ENCODE peak calls at places on chromosomes 16 and 17, in ten cellular contexts. M is breast epithelium, B is ascending aorta, Q is mucosa of descending colon, I is testis, S is psoas muscle, R is AG04449, K is HCT116, L is HFF-Myc, H is cardiac muscle cell. O is an unnamed sample.
A peak's percentile ranks its signal among the peaks of the same experiment; 100 is the strongest.

GRCh38 chr17:47635734-47636133 is 14.0 kb upstream of the KPNB1 start:
- DNase-seq in L (no peak), B (no peak), Q (no peak), S (no peak), M (no peak), H (no peak), I (no peak), R (no peak), K (no peak), O (no peak)

GRCh38 chr17:49469831-49470568 is 25.1 kb upstream of the NGFR start:
- DNase-seq in M (no peak), L (no peak), H (peak; percentile 60), Q (peak; percentile 12), K (no peak), S (peak; percentile 46), I (no peak), R (no peak), B (no peak), O (no peak)

GRCh38 chr17:51152766-51153209 is 571 bp upstream of the NME1 start:
- DNase-seq in S (no peak), Q (no peak), I (peak; percentile 22), L (no peak), B (no peak), K (no peak), R (no peak), M (peak; percentile 19), H (no peak), O (no peak)

GRCh38 chr17:49633762-49634486 is 44.0 kb downstream of the SPOP start:
- DNase-seq in R (no peak), K (no peak), H (no peak), I (no peak), S (no peak), M (no peak), Q (no peak), L (no peak), B (no peak), O (no peak)

GRCh38 chr16:80515374-80515773 is 25.4 kb upstream of the DYNLRB2 start:
- DNase-seq in B (no peak), R (no peak), I (no peak), L (no peak), Q (no peak), M (no peak), H (no peak), K (no peak), S (no peak), O (no peak)

GRCh38 chr17:17892731-17893130 is 55.9 kb upstream of the SREBF1 start:
- DNase-seq in K (no peak), R (no peak), M (no peak), L (no peak), I (no peak), B (no peak), Q (no peak), H (no peak), S (no peak), O (no peak)

GRCh38 chr17:48890086-48890485 is 2.5 kb upstream of the ATP5MC1 start:
- DNase-seq in M (no peak), R (no peak), H (no peak), K (no peak), S (no peak), L (no peak), Q (no peak), B (no peak), I (no peak), O (no peak)

GRCh38 chr16:21164521-21165168 is 6.2 kb downstream of the LDAF1 start:
- DNase-seq in R (no peak), K (no peak), L (no peak), H (no peak), S (no peak), Q (no peak), B (no peak), I (no peak), M (no peak), O (no peak)

GRCh38 chr16:46638947-46639925 is 18.1 kb upstream of the SHCBP1 start:
- DNase-seq in B (no peak), Q (no peak), R (no peak), I (no peak), M (no peak), K (no peak), H (no peak), L (no peak), S (no peak), O (no peak)

GRCh38 chr16:53523971-53524548 is 21.1 kb upstream of the AKTIP start:
- DNase-seq in R (no peak), L (no peak), S (no peak), K (no peak), I (no peak), H (no peak), B (no peak), Q (no peak), M (no peak), O (no peak)

GRCh38 chr17:49851387-49852291 is 3.8 kb upstream of the TAC4 start:
- DNase-seq in B (no peak), L (no peak), R (no peak), S (peak; percentile 76), I (peak; percentile 75), M (peak; percentile 40), K (no peak), Q (peak; percentile 72), H (peak; percentile 89), O (peak; percentile 59)

GRCh38 chr16:49696414-49697101 is 159.4 kb downstream of the ZNF423 start:
- DNase-seq in K (no peak), S (no peak), R (no peak), I (no peak), Q (no peak), L (no peak), B (no peak), H (peak; percentile 19), M (no peak), O (no peak)

GRCh38 chr17:27538156-27538955 is 82.1 kb downstream of the KSR1 start:
- DNase-seq in I (no peak), S (no peak), L (no peak), M (no peak), B (no peak), K (no peak), Q (no peak), R (no peak), H (no peak), O (no peak)

GRCh38 chr17:62662855-62663254 is 35.4 kb downstream of the MRC2 start:
- DNase-seq in R (no peak), S (no peak), H (no peak), B (no peak), M (no peak), I (no peak), Q (no peak), K (no peak), L (no peak), O (no peak)

GRCh38 chr16:85582177-85582888 is 30.8 kb upstream of the GSE1 start:
- DNase-seq in I (no peak), K (no peak), Q (no peak), H (no peak), M (no peak), B (no peak), R (no peak), L (no peak), S (no peak), O (no peak)

GRCh38 chr16:21645261-21645721 is 7.1 kb downstream of the IGSF6 start:
- DNase-seq in R (no peak), Q (no peak), H (no peak), S (no peak), I (no peak), B (no peak), L (no peak), K (no peak), M (no peak), O (no peak)

DNA sequence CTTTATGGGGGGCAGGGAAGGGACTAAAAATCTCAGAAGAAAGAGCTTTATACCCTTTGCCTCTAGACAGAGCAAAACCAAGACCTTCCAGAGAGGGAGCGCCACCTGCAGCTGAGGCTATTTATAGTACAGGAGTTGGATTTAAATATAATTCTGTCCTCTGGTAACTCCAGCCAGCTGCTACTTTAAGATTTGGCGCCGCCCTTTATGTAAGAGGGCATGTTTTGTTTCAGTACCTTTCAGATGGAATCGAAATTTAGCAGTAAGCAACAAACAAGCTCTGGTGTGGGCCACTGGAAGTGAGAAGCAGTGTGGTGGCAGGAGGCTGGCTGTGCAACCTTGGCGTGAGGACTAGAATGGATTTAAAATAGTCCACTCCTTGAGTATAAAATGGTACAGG is 5.2 kb upstream of the GUCY2D start:
- DNase-seq in H (peak; percentile 83), Q (no peak), M (no peak), I (peak; percentile 50), L (no peak), K (peak; percentile 67), S (no peak), B (no peak), R (no peak), O (peak; percentile 67)
- TF ChIP-seq CTCF in H (peak; percentile 54), Q (peak; percentile 6), M (no peak), I (no peak), L (peak; percentile 37), K (peak; percentile 61), S (peak; percentile 35), B (peak; percentile 21), R (peak; percentile 29), O (no peak)

DNA sequence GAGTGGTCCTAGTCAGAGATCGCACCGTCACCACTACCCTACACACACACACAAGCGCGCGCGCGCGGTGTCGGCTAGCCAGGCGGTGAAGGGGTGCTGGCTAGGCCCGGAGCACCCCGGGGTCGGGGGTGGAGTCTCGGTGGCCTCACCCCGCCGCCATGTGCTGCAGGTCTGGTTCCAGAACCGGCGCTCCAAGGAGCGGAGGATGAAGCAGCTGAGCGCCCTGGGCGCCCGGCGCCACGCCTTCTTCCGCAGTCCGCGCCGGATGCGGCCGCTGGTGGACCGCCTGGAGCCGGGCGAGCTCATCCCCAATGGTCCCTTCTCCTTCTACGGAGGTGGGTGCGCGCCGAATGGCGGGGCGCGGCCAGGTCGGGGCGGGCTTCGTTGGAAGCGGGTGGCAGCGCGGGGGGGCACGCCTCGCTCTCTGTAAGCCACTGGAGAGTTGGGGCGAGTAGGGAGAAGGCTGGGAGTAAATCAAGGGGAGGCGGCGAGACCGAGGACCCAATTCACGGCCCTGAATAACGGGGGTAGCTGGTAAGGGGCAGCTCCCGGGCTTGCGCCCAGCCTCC is 4.8 kb downstream of the LHX1 start:
- DNase-seq in I (no peak), S (no peak), K (no peak), H (peak; percentile 49), Q (no peak), M (no peak), B (no peak), L (no peak), R (no peak), O (no peak)
- H3K4me3 ChIP-seq in I (no peak overlapping the region), S (peak overlapping the region; percentile 45), K (no peak overlapping the region), H (peak overlapping the region; percentile 27), Q (no peak overlapping the region), M (no peak overlapping the region), B (no peak overlapping the region), L (peak overlapping the region; percentile 8), R (no peak overlapping the region), O (no peak overlapping the region)

GRCh38 chr16:23348579-23349469 is 46.7 kb downstream of the SCNN1B start:
- DNase-seq in Q (no peak), B (no peak), S (no peak), K (no peak), I (no peak), H (peak; percentile 6), L (no peak), R (no peak), M (no peak), O (no peak)
- TF ChIP-seq CTCF in Q (no peak), B (no peak), S (peak; percentile 11), K (peak; percentile 39), I (no peak), H (no peak), L (peak; percentile 19), R (no peak), M (no peak), O (no peak)

DNA sequence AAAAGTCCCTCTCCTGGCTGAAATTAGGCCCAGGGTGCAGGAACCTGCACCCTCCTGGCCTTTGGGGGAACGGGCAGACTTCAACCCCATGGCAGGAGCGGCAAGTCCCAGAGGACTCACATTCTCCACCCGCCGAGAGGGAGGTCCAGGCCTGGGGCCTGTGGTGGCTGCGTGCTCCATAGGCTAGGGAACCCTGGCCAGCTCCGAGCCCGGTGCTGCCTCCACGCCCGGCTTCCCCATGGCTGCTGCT is 130 bp downstream of the CCDC78 start:
- DNase-seq in B (no peak), K (no peak), R (no peak), Q (no peak), M (no peak), H (no peak), L (no peak), S (no peak), I (no peak), O (no peak)
- H3K4me3 ChIP-seq in B (no peak overlapping the region), K (peak overlapping the region; percentile 89), R (no peak overlapping the region), Q (no peak overlapping the region), M (no peak overlapping the region), H (no peak overlapping the region), L (peak overlapping the region; percentile 31), S (no peak overlapping the region), I (no peak overlapping the region), O (no peak overlapping the region)